ENCODE peak calls at places on chromosomes 13 and 19, in four cellular contexts. Q, C, F and H are unnamed samples.

GRCh38 chr13:24085662-24086061 is 74.9 kb upstream of the SPATA13 start:
- DNase-seq in C (no peak), F (no peak), Q (no peak), H (no peak)

GRCh38 chr13:51502206-51502651 is 49.4 kb upstream of the INTS6 start:
- DNase-seq in F (peak; percentile 82), Q (peak; percentile 4), C (no peak), H (no peak)

GRCh38 chr13:21671793-21672680 is 1.2 kb downstream of the FGF9 start:
- DNase-seq in Q (no peak), C (no peak), F (no peak), H (no peak)

GRCh38 chr19:11321206-11322126 is 18.0 kb downstream of the RAB3D start:
- DNase-seq in Q (no peak), F (no peak), C (no peak), H (no peak)

GRCh38 chr13:99312493-99312883 is 5.3 kb upstream of the GPR183 start:
- DNase-seq in C (no peak), F (peak; percentile 73), Q (no peak), H (peak; percentile 51)

GRCh38 chr13:20544186-20544914 is 18.7 kb upstream of the CRYL1 start:
- DNase-seq in Q (no peak), F (no peak), C (no peak), H (no peak)

GRCh38 chr19:55461974-55462628 is 659 bp upstream of the ISOC2 start:
- DNase-seq in Q (no peak), C (no peak), F (peak; percentile 44), H (no peak)

GRCh38 chr19:11089254-11090013 is at the start of gene LDLR:
- DNase-seq in F (peak; percentile 94), Q (peak; percentile 62), C (peak; percentile 83), H (peak; percentile 74)

GRCh38 chr13:58963321-58963720 is 1200.4 kb downstream of the DIAPH3 start:
- DNase-seq in C (no peak), Q (no peak), F (no peak), H (no peak)

GRCh38 chr19:17489392-17490030 is 19.2 kb downstream of the SLC27A1 start:
- DNase-seq in Q (no peak), C (no peak), F (no peak), H (no peak)

GRCh38 chr19:46729696-46730095 is 12.8 kb upstream of the PRKD2 start:
- DNase-seq in C (no peak), Q (no peak), F (no peak), H (no peak)

GRCh38 chr19:54253331-54254194 is 3.5 kb downstream of the LILRB5 start:
- DNase-seq in F (no peak), C (no peak), Q (no peak), H (no peak)

GRCh38 chr13:75469087-75469486 is 12.9 kb downstream of the TBC1D4 start:
- DNase-seq in Q (no peak), F (no peak), C (no peak), H (no peak)